ENCODE peak calls at places on chromosomes 7 and 10, in ten cellular contexts. E is pancreas, R is neural progenitor cell, C is fibroblast of mammary gland, G is Calu3, Q is fibroblast of lung, Y is endothelial cell, W is neural crest cell, Z is WTC11, J is endodermal cell. U is an unnamed sample.

GRCh38 chr10:58178811-58179210 is 88.9 kb downstream of the IPMK start:
- DNase-seq in R (no peak), W (no peak), G (no peak), E (no peak), J (no peak), Q (peak), Z (no peak), C (peak), Y (no peak), U (no peak)

GRCh38 chr7:158394936-158395335 is 192.7 kb downstream of the PTPRN2 start:
- DNase-seq in R (peak), Y (no peak), C (no peak), Z (peak), Q (no peak), J (peak), W (peak), G (peak), E (peak), U (peak)

GRCh38 chr10:113690749-113691148 is 11.0 kb downstream of the CASP7 start:
- DNase-seq in J (no peak), W (no peak), C (no peak), Y (no peak), Q (no peak), E (no peak), Z (no peak), R (no peak), G (no peak), U (no peak)

GRCh38 chr7:22361795-22362194 is 4.8 kb upstream of the RAPGEF5 start:
- DNase-seq in R (no peak), Q (peak), C (peak), J (no peak), Y (no peak), G (peak), E (no peak), W (no peak), Z (no peak), U (no peak)

GRCh38 chr7:1715671-1716074 is 45.6 kb downstream of the ELFN1 start:
- DNase-seq in W (no peak), Q (no peak), Y (no peak), J (peak), R (no peak), G (no peak), Z (no peak), C (no peak), E (no peak), U (no peak)

GRCh38 chr7:3032256-3032655 is 11.4 kb downstream of the CARD11 start:
- DNase-seq in W (no peak), Z (no peak), C (no peak), Q (no peak), J (no peak), R (no peak), E (peak), G (no peak), Y (no peak), U (no peak)

GRCh38 chr10:46560952-46561351 is 4.5 kb upstream of the GPRIN2 start:
- DNase-seq in W (no peak), C (no peak), Y (peak), Z (peak), R (no peak), Q (no peak), J (peak), E (no peak), G (no peak), U (no peak)

GRCh38 chr10:10544890-10545289 is 472.8 kb upstream of the CELF2 start:
- DNase-seq in R (no peak), E (no peak), Z (no peak), Y (no peak), J (no peak), G (no peak), W (no peak), Q (no peak), C (no peak), U (no peak)

GRCh38 chr7:158268851-158269535 is 318.6 kb downstream of the PTPRN2 start:
- DNase-seq in W (no peak), R (no peak), E (peak), G (no peak), J (no peak), Z (peak), C (no peak), Q (no peak), Y (no peak), U (peak)

GRCh38 chr7:87797798-87798403 is 78.3 kb downstream of the SLC25A40 start:
- DNase-seq in Z (no peak), G (peak), R (peak), Q (peak), C (peak), W (no peak), E (no peak), J (no peak), Y (peak), U (no peak)

GRCh38 chr7:115356139-115356746 is 434.3 kb downstream of the MDFIC start:
- DNase-seq in C (peak), W (no peak), Z (no peak), G (peak), Q (peak), E (no peak), J (no peak), R (peak), Y (no peak), U (no peak)

GRCh38 chr7:158127241-158127640 is 460.4 kb downstream of the PTPRN2 start:
- DNase-seq in W (no peak), Y (no peak), E (no peak), G (no peak), J (no peak), R (no peak), Q (no peak), Z (no peak), C (no peak), U (no peak)

GRCh38 chr10:132972149-132972985 is 30.0 kb upstream of the CFAP46 start:
- DNase-seq in Y (no peak), R (peak), C (no peak), G (no peak), Q (no peak), J (no peak), W (no peak), E (no peak), Z (peak), U (peak)

GRCh38 chr7:32774411-32774970 is 117.1 kb downstream of the KBTBD2 start:
- DNase-seq in C (no peak), Z (no peak), E (no peak), R (no peak), W (no peak), J (no peak), Q (no peak), Y (no peak), G (no peak), U (no peak)

GRCh38 chr10:56319386-56319785 is 41.7 kb downstream of the ZWINT start:
- DNase-seq in R (no peak), W (no peak), Z (no peak), Q (peak), C (no peak), Y (no peak), G (peak), E (no peak), J (no peak), U (no peak)

GRCh38 chr10:106401967-106402366 is 762.5 kb downstream of the SORCS1 start:
- DNase-seq in Z (no peak), W (no peak), E (no peak), G (no peak), C (no peak), Y (no peak), J (no peak), R (no peak), Q (no peak), U (no peak)

GRCh38 chr7:41964849-41965745 is 262.2 kb upstream of the INHBA start:
- DNase-seq in J (no peak), R (no peak), Z (no peak), W (no peak), Y (no peak), Q (no peak), C (no peak), E (no peak), G (no peak), U (no peak)

GRCh38 chr7:93249749-93250148 is 17.6 kb downstream of the VPS50 start:
- DNase-seq in Q (no peak), J (peak), G (no peak), C (peak), E (no peak), R (peak), W (no peak), Y (peak), Z (peak), U (no peak)

GRCh38 chr10:79948976-79949722 is at the start of gene SFTPD:
- DNase-seq in J (peak), Y (no peak), C (no peak), E (no peak), G (peak), Z (no peak), R (no peak), Q (no peak), W (no peak), U (no peak)

GRCh38 chr7:14850039-14850438 is 52.5 kb downstream of the DGKB start:
- DNase-seq in R (no peak), C (peak), Z (no peak), Q (no peak), G (no peak), W (no peak), Y (no peak), E (no peak), J (no peak), U (no peak)

GRCh38 chr10:2575460-2575859 is 491.9 kb upstream of the PFKP start:
- DNase-seq in C (no peak), G (no peak), Z (peak), J (no peak), Y (no peak), Q (no peak), E (no peak), W (no peak), R (no peak), U (no peak)

GRCh38 chr7:158702196-158702595 is 2.4 kb downstream of the NCAPG2 start:
- DNase-seq in J (no peak), G (no peak), Z (peak), Q (no peak), W (no peak), E (no peak), R (no peak), C (no peak), Y (no peak), U (no peak)

GRCh38 chr7:131370523-131370968 is 42.9 kb downstream of the MKLN1 start:
- DNase-seq in C (peak), G (no peak), W (no peak), Q (peak), E (no peak), J (peak), R (peak), Y (no peak), Z (no peak), U (no peak)

GRCh38 chr10:91227576-91227975 is 7.1 kb downstream of the PCGF5 start:
- DNase-seq in E (no peak), J (no peak), Q (no peak), G (no peak), Z (no peak), C (no peak), R (no peak), Y (no peak), W (no peak), U (no peak)

GRCh38 chr10:121531076-121531829 is 67.0 kb downstream of the FGFR2 start:
- DNase-seq in Y (no peak), E (no peak), G (peak), R (peak), Z (no peak), W (no peak), Q (no peak), J (no peak), C (no peak), U (no peak)

GRCh38 chr10:72315054-72315453 is 39.7 kb downstream of the DNAJB12 start:
- DNase-seq in Q (no peak), R (peak), W (no peak), J (no peak), Z (no peak), G (no peak), Y (no peak), E (no peak), C (no peak), U (no peak)

GRCh38 chr10:70265032-70265689 is 18.6 kb downstream of the NPFFR1 start:
- DNase-seq in G (peak), C (no peak), Y (peak), W (no peak), E (no peak), Z (peak), R (peak), Q (no peak), J (peak), U (no peak)

GRCh38 chr7:51482976-51483375 is 166.4 kb upstream of the COBL start:
- DNase-seq in J (no peak), R (peak), E (no peak), Q (no peak), G (no peak), C (no peak), Y (no peak), W (no peak), Z (no peak), U (no peak)

GRCh38 chr10:3803884-3804741 is 19.1 kb upstream of the KLF6 start:
- DNase-seq in G (no peak), W (no peak), E (no peak), R (no peak), J (no peak), Z (no peak), Y (no peak), Q (no peak), C (peak), U (no peak)

GRCh38 chr10:71214641-71215160 is 2.3 kb downstream of the UNC5B start:
- DNase-seq in R (no peak), Q (no peak), Z (no peak), E (peak), W (no peak), C (no peak), Y (no peak), J (no peak), G (no peak), U (no peak)

GRCh38 chr7:156067156-156067555 is 254.9 kb upstream of the SHH start:
- DNase-seq in Z (no peak), C (no peak), Q (no peak), E (no peak), Y (no peak), J (no peak), R (no peak), G (no peak), W (no peak), U (no peak)

GRCh38 chr7:49580000-49580399 is 193.4 kb upstream of the VWC2 start:
- DNase-seq in J (peak), C (no peak), E (no peak), G (peak), Q (no peak), Y (no peak), R (peak), Z (peak), W (no peak), U (no peak)

GRCh38 chr7:142603870-142604448 is 145.3 kb upstream of the PRSS1 start:
- DNase-seq in Q (peak), E (no peak), R (peak), Y (peak), W (peak), G (peak), J (peak), Z (peak), C (peak), U (peak)

DNA sequence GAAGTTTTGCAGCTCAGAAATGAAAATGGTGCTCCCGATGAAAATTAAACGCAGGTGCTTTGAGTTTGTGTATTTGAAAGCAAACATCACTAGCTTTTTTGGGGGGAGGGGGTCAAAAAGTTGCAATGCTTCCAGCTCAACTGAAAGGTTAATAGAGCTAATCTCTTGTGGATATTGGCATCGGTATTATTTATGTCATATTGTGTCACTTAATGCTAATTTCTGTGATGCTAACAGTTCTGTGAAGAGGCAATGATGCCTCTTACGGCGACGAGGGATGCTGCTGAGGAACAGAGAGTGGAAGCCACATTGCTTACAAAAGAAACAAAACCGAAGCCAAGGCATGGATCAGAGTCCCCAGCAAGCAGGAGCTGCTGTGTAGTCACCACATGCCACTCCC is 536.6 kb upstream of the MGMT start:
- DNase-seq in C (no peak), Z (no peak), W (no peak), R (no peak), G (no peak), E (no peak), Q (no peak), Y (no peak), J (no peak), U (no peak)
- TF ChIP-seq CTCF in C (no peak), Z (no peak), W (no peak), R (no peak), G (no peak), E (no peak), Q (no peak), Y (no peak), J (no peak), U (no peak)

GRCh38 chr10:44733743-44734488 is 177.2 kb upstream of the TMEM72 start:
- DNase-seq in J (no peak), E (no peak), G (peak), Z (no peak), Q (no peak), Y (no peak), C (peak), R (peak), W (no peak), U (no peak)
- TF ChIP-seq CTCF in J (peak), E (no peak), G (peak), Z (no peak), Q (no peak), Y (no peak), C (peak), R (peak), W (peak), U (peak)

DNA sequence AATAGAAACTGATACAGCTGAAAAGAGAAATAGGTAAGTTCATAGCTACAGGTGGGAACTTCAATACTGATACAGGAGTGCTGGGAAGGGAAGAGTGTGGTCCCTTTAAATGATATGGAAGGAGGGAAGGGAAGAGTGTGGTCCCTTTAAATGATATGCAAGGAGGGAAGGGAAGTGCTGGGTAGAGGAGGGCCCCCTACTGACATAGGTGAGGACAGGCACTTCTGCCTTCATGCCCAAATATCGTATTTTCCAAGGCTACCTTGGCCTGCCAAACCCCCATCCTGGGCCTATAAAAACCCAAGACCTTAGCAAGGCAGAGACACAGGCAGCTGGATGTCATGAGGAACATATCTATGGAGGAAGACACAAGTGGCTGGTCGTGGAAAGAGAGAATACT is 92.3 kb downstream of the MAGI2 start:
- DNase-seq in W (no peak), R (peak), Y (no peak), Q (no peak), J (peak), C (no peak), Z (peak), G (peak), E (no peak), U (no peak)
- TF ChIP-seq CTCF in W (no peak), R (peak), Y (no peak), Q (no peak), J (peak), C (no peak), Z (peak), G (no peak), E (no peak), U (no peak)

GRCh38 chr10:116691544-116692126 is 50.7 kb downstream of the HSPA12A start:
- DNase-seq in W (no peak), Z (no peak), Q (peak), Y (no peak), G (no peak), E (no peak), C (no peak), J (peak), R (no peak), U (no peak)

GRCh38 chr10:116691079-116691398 is 51.3 kb downstream of the HSPA12A start:
- DNase-seq in Z (no peak), Q (no peak), C (no peak), W (no peak), Y (no peak), E (no peak), R (peak), G (no peak), J (no peak), U (no peak)

GRCh38 chr10:116689096-116689495 is 53.3 kb downstream of the HSPA12A start:
- DNase-seq in C (no peak), Q (no peak), R (no peak), Y (no peak), W (no peak), E (no peak), J (no peak), G (no peak), Z (no peak), U (no peak)

GRCh38 chr10:116689744-116690143 is 52.6 kb downstream of the HSPA12A start:
- DNase-seq in Z (no peak), R (no peak), J (no peak), W (no peak), E (no peak), Q (no peak), C (no peak), Y (no peak), G (no peak), U (no peak)

DNA sequence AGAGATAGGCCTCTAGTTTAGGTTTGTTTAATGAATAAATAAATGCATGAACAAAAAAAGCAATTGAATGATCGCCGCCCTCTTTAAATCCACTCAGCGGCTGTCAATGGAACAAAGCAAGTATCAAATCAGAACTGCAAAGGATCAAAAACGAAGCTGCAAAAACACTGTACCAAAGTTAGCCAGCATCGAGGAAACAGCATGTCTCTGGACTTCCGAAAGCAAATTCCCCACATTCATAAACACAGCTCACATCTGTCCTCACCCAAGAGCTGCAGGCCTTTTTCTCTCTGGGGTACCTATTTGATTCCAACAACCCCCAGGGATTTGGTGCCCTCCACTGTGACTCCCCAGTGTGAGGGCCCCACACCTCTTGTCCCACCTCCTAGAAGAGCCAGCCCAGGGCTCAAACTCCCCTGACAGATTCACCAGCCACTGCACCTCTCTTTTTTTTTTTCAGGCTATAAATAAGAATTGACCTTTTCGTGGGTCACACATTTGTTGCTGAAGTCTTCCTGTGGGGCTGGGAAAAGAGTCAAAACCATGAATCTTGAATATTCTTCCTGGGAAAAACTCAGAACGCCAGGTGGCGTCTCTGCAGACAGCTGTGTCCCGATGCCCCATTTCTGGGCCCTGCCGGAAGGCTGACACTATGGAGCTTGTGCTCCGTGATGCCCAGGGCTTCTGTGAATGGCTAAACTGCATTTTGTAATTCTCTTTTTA is 51.8 kb downstream of the HSPA12A start:
- DNase-seq in R (peak), W (peak), Z (no peak), J (peak), Y (peak), G (no peak), Q (peak), C (peak), E (no peak), U (peak)
- TF ChIP-seq CTCF in R (peak), W (peak), Z (no peak), J (peak), Y (no peak), G (no peak), Q (peak), C (peak), E (no peak), U (peak)

DNA sequence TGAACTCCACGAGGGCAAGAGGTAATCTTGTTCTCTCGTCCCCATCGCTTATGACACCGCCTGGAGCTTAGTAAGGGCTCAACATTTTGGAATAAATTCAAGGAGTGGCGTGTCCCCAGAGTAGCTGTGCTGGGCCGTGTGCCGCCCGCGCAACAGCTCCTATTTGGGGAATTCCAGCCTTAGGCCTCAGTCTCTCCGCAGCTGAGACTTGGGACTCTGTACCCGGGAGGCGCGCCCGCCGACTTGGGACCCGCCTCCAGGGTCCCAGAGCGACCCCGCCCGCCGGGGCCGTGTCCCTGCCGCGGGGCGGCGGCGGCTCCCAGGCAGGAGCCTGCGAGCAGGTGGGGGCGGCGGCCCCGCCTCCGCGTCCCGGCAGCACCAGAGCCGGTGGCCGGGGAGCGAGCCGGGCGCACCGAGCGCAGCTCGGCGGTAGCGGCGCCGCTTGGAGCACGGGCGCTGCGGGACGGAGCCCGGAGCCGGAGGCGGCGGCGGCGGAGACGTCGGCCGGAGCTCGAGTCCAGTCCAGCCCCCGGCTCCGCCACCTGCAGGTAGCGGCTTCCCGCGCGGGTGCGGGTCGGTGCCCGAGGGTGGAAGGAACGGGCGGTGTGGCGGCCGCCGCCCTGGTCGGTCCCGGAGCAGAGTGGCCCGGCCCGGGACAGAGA is at the start of gene WIPF3:
- DNase-seq in R (peak), C (no peak), G (peak), E (peak), Z (peak), Y (peak), J (peak), Q (no peak), W (peak), U (peak)
- TF ChIP-seq CTCF in R (peak), C (no peak), G (no peak), E (no peak), Z (no peak), Y (no peak), J (peak), Q (no peak), W (no peak), U (no peak)

U was measured in glutamatergic neuron.